ENCODE peak calls at places on chromosomes 7 and 10, in ten cellular contexts. R is CD8-positive, alpha-beta T cell; M is HAP-1; O is globus pallidus; L is stomach; G is MCF 10A; Y is activated CD4-positive, alpha-beta T cell treated with anti-CD3 and anti-CD28 coated beads, Interleukin-2, amount 10 ng/mL, durations not matched to agents 7 days and 5 days; Z is H54; P is M059J; I is cardiac muscle cell. X is an unnamed sample.

GRCh38 chr7:113730309-113730955 is 188.4 kb downstream of the PPP1R3A start:
- DNase-seq in L (no peak), G (peak; percentile 46), O (no peak), Z (peak; percentile 4), P (peak; percentile 80), M (no peak), Y (no peak), R (no peak), I (peak; percentile 53), X (peak; percentile 2)

GRCh38 chr10:80411267-80411668 is 2.9 kb downstream of the PRXL2A start:
- DNase-seq in Z (no peak), L (peak; percentile 43), Y (no peak), R (no peak), I (no peak), O (no peak), M (no peak), G (peak; percentile 52), P (peak; percentile 93), X (no peak)

GRCh38 chr7:1567082-1567771 is 2.6 kb downstream of the PSMG3 start:
- DNase-seq in Z (peak; percentile 99), G (peak; percentile 49), I (no peak), M (no peak), R (no peak), Y (no peak), P (peak; percentile 81), L (peak; percentile 68), O (no peak), X (peak; percentile 62)

GRCh38 chr10:124065382-124066155 is 27.8 kb downstream of the CHST15 start:
- DNase-seq in O (no peak), R (no peak), I (peak; percentile 32), M (no peak), Y (no peak), L (no peak), G (no peak), Z (no peak), P (no peak), X (no peak)

GRCh38 chr10:18616337-18616736 is 35.0 kb downstream of the NSUN6 start:
- DNase-seq in I (peak; percentile 24), R (no peak), G (no peak), Y (no peak), O (no peak), M (no peak), Z (no peak), P (no peak), L (no peak), X (no peak)

GRCh38 chr7:22667562-22668239 is 59.3 kb upstream of the IL6 start:
- DNase-seq in R (no peak), Y (no peak), M (no peak), L (no peak), Z (peak; percentile 41), O (no peak), I (peak; percentile 32), P (peak; percentile 97), G (peak; percentile 60), X (peak; percentile 72)

GRCh38 chr7:138460649-138461607 is 869 bp downstream of the TRIM24 start:
- DNase-seq in Y (peak; percentile 54), P (peak; percentile 64), R (peak; percentile 56), I (peak; percentile 62), Z (no peak), M (peak; percentile 75), L (peak; percentile 61), G (peak; percentile 46), O (peak; percentile 48), X (no peak)

GRCh38 chr10:79940431-79940830 is 8.5 kb downstream of the SFTPD start:
- DNase-seq in O (no peak), P (no peak), Y (no peak), G (no peak), R (no peak), M (no peak), I (no peak), L (no peak), Z (no peak), X (no peak)

GRCh38 chr10:32938554-32939061 is 19.4 kb downstream of the ITGB1 start:
- DNase-seq in G (no peak), P (no peak), Y (no peak), O (peak; percentile 85), L (peak; percentile 39), Z (no peak), R (no peak), I (peak; percentile 33), M (peak; percentile 27), X (no peak)